ENCODE peak calls at places on chromosomes 12 and 14, in six cellular contexts. One of them, this sample, is unnamed.

GRCh38 chr12:2773199-2773875 is 21.4 kb upstream of the FKBP4 start:
- DNase-seq in SK-N-SH: no peak
- DNase-seq in HT1080: no peak
- DNase-seq in NCI-H510A: no peak
- DNase-seq in cardiac muscle cell: no peak
- DNase-seq in AG09309: no peak
- DNase-seq in this sample: no peak

GRCh38 chr12:118164798-118165486 is 29.0 kb downstream of the PEBP1 start:
- DNase-seq in SK-N-SH: peak; percentile 56
- DNase-seq in HT1080: peak; percentile 54
- DNase-seq in NCI-H510A: no peak
- DNase-seq in cardiac muscle cell: peak; percentile 53
- DNase-seq in AG09309: no peak
- DNase-seq in this sample: peak; percentile 12

GRCh38 chr12:29072631-29073030 is 76.4 kb upstream of the FAR2 start:
- DNase-seq in SK-N-SH: no peak
- DNase-seq in HT1080: no peak
- DNase-seq in NCI-H510A: no peak
- DNase-seq in cardiac muscle cell: no peak
- DNase-seq in AG09309: peak; percentile 27
- DNase-seq in this sample: no peak

GRCh38 chr12:55705802-55706402 is 1.8 kb downstream of the ITGA7 start:
- DNase-seq in SK-N-SH: no peak
- DNase-seq in HT1080: no peak
- DNase-seq in NCI-H510A: no peak
- DNase-seq in cardiac muscle cell: no peak
- DNase-seq in AG09309: no peak
- DNase-seq in this sample: no peak

GRCh38 chr14:89015016-89015415 is 190.6 kb downstream of the TTC8 start:
- DNase-seq in SK-N-SH: no peak
- DNase-seq in HT1080: peak; percentile 31
- DNase-seq in NCI-H510A: no peak
- DNase-seq in cardiac muscle cell: peak; percentile 35
- DNase-seq in AG09309: no peak
- DNase-seq in this sample: no peak

GRCh38 chr14:104816678-104816945 is 15.7 kb downstream of the ZBTB42 start:
- DNase-seq in SK-N-SH: no peak
- DNase-seq in HT1080: no peak
- DNase-seq in NCI-H510A: no peak
- DNase-seq in cardiac muscle cell: no peak
- DNase-seq in AG09309: no peak
- DNase-seq in this sample: no peak

GRCh38 chr12:100383586-100384548 is 27.0 kb downstream of the SLC17A8 start:
- DNase-seq in SK-N-SH: no peak
- DNase-seq in HT1080: no peak
- DNase-seq in NCI-H510A: no peak
- DNase-seq in cardiac muscle cell: no peak
- DNase-seq in AG09309: no peak
- DNase-seq in this sample: no peak

GRCh38 chr12:121797937-121798801 is 4.7 kb upstream of the RHOF start:
- DNase-seq in SK-N-SH: peak; percentile 83
- DNase-seq in HT1080: no peak
- DNase-seq in NCI-H510A: peak; percentile 72
- DNase-seq in cardiac muscle cell: peak; percentile 44
- DNase-seq in AG09309: no peak
- DNase-seq in this sample: peak; percentile 48

GRCh38 chr12:113919791-113920190 is 46.3 kb downstream of the RBM19 start:
- DNase-seq in SK-N-SH: no peak
- DNase-seq in HT1080: no peak
- DNase-seq in NCI-H510A: no peak
- DNase-seq in cardiac muscle cell: no peak
- DNase-seq in AG09309: no peak
- DNase-seq in this sample: no peak

GRCh38 chr14:68574906-68575305 is 218.0 kb downstream of the ZFP36L1 start:
- DNase-seq in SK-N-SH: no peak
- DNase-seq in HT1080: peak; percentile 29
- DNase-seq in NCI-H510A: no peak
- DNase-seq in cardiac muscle cell: peak; percentile 81
- DNase-seq in AG09309: no peak
- DNase-seq in this sample: peak; percentile 67

GRCh38 chr14:63605041-63605532 is 36.6 kb downstream of the WDR89 start:
- DNase-seq in SK-N-SH: no peak
- DNase-seq in HT1080: no peak
- DNase-seq in NCI-H510A: no peak
- DNase-seq in cardiac muscle cell: no peak
- DNase-seq in AG09309: no peak
- DNase-seq in this sample: no peak